ENCODE peak calls at places on chromosomes 7 and 10, in eight cellular contexts. E is GM23338, Y is HCT116, I is neural progenitor cell, F is GM23248, W is hepatocyte, N is MM.1S, Q is OCI-LY7. X is an unnamed sample. For H3K4me1, the result is how much of the 10 kb centered on the place peaks cover.

GRCh38 chr7:85806321-85806720 is 619.5 kb upstream of the SEMA3D start:
- DNase-seq in F (no peak), E (peak), I (peak), N (no peak), Q (no peak), Y (no peak), W (no peak), X (peak)

GRCh38 chr7:151086802-151087246 is 549 bp downstream of the AGAP3 start:
- DNase-seq in N (peak), Q (no peak), W (peak), Y (no peak), E (peak), F (peak), I (peak), X (peak)

GRCh38 chr7:101140746-101141382 is 13.4 kb upstream of the AP1S1 start:
- DNase-seq in N (no peak), Y (no peak), F (no peak), W (no peak), I (no peak), E (no peak), Q (no peak), X (peak)

GRCh38 chr7:99392659-99393362 is 15.6 kb downstream of the PDAP1 start:
- DNase-seq in W (peak), Q (peak), E (peak), N (peak), I (peak), Y (no peak), F (peak), X (no peak)

GRCh38 chr7:27150568-27151340 is 1.6 kb downstream of the HOXA3 start:
- DNase-seq in Q (peak), Y (no peak), F (peak), I (peak), N (peak), W (peak), E (peak), X (peak)

GRCh38 chr7:100673942-100674431 is 447 bp downstream of the GNB2 start:
- DNase-seq in W (peak), Q (peak), E (no peak), I (no peak), N (no peak), Y (no peak), F (peak), X (no peak)

GRCh38 chr10:92494522-92494921 is 79.4 kb downstream of the IDE start:
- DNase-seq in F (no peak), E (no peak), N (no peak), Y (no peak), Q (no peak), I (no peak), W (no peak), X (no peak)

GRCh38 chr7:1854521-1855395 is 184.7 kb downstream of the ELFN1 start:
- DNase-seq in E (no peak), N (no peak), F (no peak), W (no peak), Q (no peak), Y (no peak), I (peak), X (no peak)

GRCh38 chr7:103031781-103032180 is 42.8 kb downstream of the FBXL13 start:
- DNase-seq in E (no peak), I (no peak), Y (no peak), N (no peak), Q (no peak), W (no peak), F (peak), X (peak)

GRCh38 chr10:53325073-53325472 is 552.5 kb upstream of the MBL2 start:
- DNase-seq in I (no peak), Q (no peak), E (no peak), W (no peak), Y (no peak), F (peak), N (no peak), X (peak)

GRCh38 chr10:22816298-22816653 is 101.9 kb upstream of the PIP4K2A start:
- DNase-seq in N (no peak), I (no peak), W (peak), Q (no peak), E (no peak), Y (peak), F (peak), X (peak)

GRCh38 chr7:31517513-31517912 is 3.6 kb downstream of the ITPRID1 start:
- DNase-seq in E (no peak), I (no peak), Y (no peak), W (no peak), Q (no peak), F (no peak), N (no peak), X (no peak)
- H3K4me1 ChIP-seq in E (under half), I (under half), Y (under half), W (under half), Q (under half), F (under half), N (under half), X (under half)

GRCh38 chr7:130420943-130421578 is 19.8 kb downstream of the CEP41 start:
- DNase-seq in E (no peak), N (no peak), F (peak), W (no peak), Q (no peak), I (no peak), Y (no peak), X (peak)
- H3K4me3 ChIP-seq in E (no peak), N (no peak), F (no peak), W (no peak), Q (no peak), I (no peak), Y (no peak), X (no peak)

GRCh38 chr10:133439517-133440461 is 14.0 kb upstream of the SCART1 start:
- DNase-seq in I (no peak), E (no peak), Y (no peak), N (no peak), Q (no peak), F (no peak), W (peak), X (no peak)

GRCh38 chr10:133441780-133442179 is 12.0 kb upstream of the SCART1 start:
- DNase-seq in N (no peak), E (no peak), F (no peak), W (peak), I (no peak), Y (no peak), Q (no peak), X (no peak)

GRCh38 chr10:133442191-133442966 is 11.4 kb upstream of the SCART1 start:
- DNase-seq in I (no peak), N (no peak), Y (no peak), Q (no peak), E (no peak), W (peak), F (no peak), X (no peak)

GRCh38 chr10:133440633-133441285 is 13.0 kb upstream of the SCART1 start:
- DNase-seq in W (peak), E (no peak), Q (no peak), I (no peak), Y (no peak), N (no peak), F (no peak), X (no peak)

GRCh38 chr10:133438711-133439273 is 14.4 kb upstream of the SPRN start:
- DNase-seq in Y (peak), I (no peak), E (peak), N (peak), F (peak), Q (peak), W (no peak), X (peak)
- TF ChIP-seq EZH2phosphoT487 in Y (no peak), I (no peak), E (no peak), N (no peak), F (no peak), Q (no peak), W (no peak), X (no peak)

DNA sequence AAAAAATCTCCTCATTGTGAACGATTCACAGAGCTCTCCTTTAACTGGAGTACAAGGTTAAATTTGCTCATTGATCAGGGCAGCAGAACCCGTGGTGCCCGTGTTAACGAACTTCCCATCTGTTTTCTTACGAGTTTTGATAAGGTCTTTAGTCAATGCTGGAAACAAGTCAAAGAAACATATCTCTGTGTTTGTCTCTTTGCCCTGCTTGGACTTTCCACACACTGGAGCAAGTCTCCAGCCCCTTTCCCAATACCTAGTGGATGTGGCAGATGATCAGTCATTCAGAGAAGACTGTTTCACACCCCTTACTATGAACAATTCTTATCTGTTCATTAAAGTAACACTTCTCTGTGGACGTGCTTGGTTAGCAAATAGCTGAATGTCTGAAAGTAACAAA is 121.3 kb downstream of the ARID5B start:
- DNase-seq in E (no peak), I (no peak), Y (no peak), N (no peak), W (no peak), F (no peak), Q (no peak), X (no peak)
- H3K4me1 ChIP-seq in E (under half), I (under half), Y (under half), N (under half), W (half or more), F (half or more), Q (half or more), X (half or more)

X was measured in PC-3.